ENCODE peak calls at places on chromosomes 3 and 15, in eight cellular contexts. Q is H54; Z is heart right ventricle; F is COLO829; B is A549; J is RPMI8226; M is anterior cingulate cortex; Y is CD8-positive, alpha-beta T cell. A is an unnamed sample.
A peak's percentile ranks its signal among the peaks of the same experiment; 100 is the strongest.

GRCh38 chr3:57983734-57984518 is 24.3 kb upstream of the FLNB start:
- DNase-seq in Q (peak; percentile 47), Z (peak; percentile 76), F (peak; percentile 58), B (no peak), J (peak; percentile 97), M (peak; percentile 5), Y (no peak), A (no peak)

GRCh38 chr3:9914011-9914410 is 2.9 kb upstream of the IL17RC start:
- DNase-seq in Q (no peak), Z (no peak), F (no peak), B (no peak), J (no peak), M (no peak), Y (no peak), A (no peak)

GRCh38 chr3:65490132-65490531 is 548.6 kb downstream of the MAGI1 start:
- DNase-seq in Q (no peak), Z (no peak), F (no peak), B (no peak), J (no peak), M (no peak), Y (no peak), A (no peak)

GRCh38 chr15:60396560-60396963 is 1.2 kb downstream of the ANXA2 start:
- DNase-seq in Q (no peak), Z (no peak), F (no peak), B (no peak), J (no peak), M (no peak), Y (no peak), A (no peak)

GRCh38 chr15:40830884-40831283 is 2.4 kb upstream of the PPP1R14D start:
- DNase-seq in Q (no peak), Z (no peak), F (no peak), B (no peak), J (no peak), M (no peak), Y (no peak), A (no peak)

GRCh38 chr3:32912046-32912445 is 39.4 kb upstream of the CCR4 start:
- DNase-seq in Q (no peak), Z (no peak), F (no peak), B (no peak), J (no peak), M (no peak), Y (no peak), A (no peak)

GRCh38 chr15:62880278-62880677 is 162.3 kb upstream of the TPM1 start:
- DNase-seq in Q (no peak), Z (no peak), F (no peak), B (no peak), J (peak; percentile 84), M (no peak), Y (no peak), A (no peak)

GRCh38 chr3:69095636-69096035 is 10.9 kb downstream of the ARL6IP5 start:
- DNase-seq in Q (no peak), Z (no peak), F (no peak), B (no peak), J (peak; percentile 57), M (no peak), Y (no peak), A (no peak)

GRCh38 chr15:81950841-81951414 is 94.9 kb downstream of the MEX3B start:
- DNase-seq in Q (no peak), Z (no peak), F (no peak), B (no peak), J (no peak), M (no peak), Y (no peak), A (no peak)

GRCh38 chr15:39623550-39623931 is 42.7 kb downstream of the THBS1 start:
- DNase-seq in Q (no peak), Z (no peak), F (no peak), B (no peak), J (no peak), M (no peak), Y (no peak), A (no peak)

GRCh38 chr3:168162172-168162571 is 66.4 kb upstream of the GOLIM4 start:
- DNase-seq in Q (no peak), Z (no peak), F (peak; percentile 8), B (no peak), J (no peak), M (no peak), Y (no peak), A (no peak)

GRCh38 chr3:8741581-8742355 is 8.2 kb downstream of the CAV3 start:
- DNase-seq in Q (peak; percentile 80), Z (peak; percentile 58), F (peak; percentile 12), B (peak; percentile 86), J (no peak), M (no peak), Y (no peak), A (no peak)

GRCh38 chr15:47587938-47588817 is 129.1 kb upstream of the SEMA6D start:
- DNase-seq in Q (no peak), Z (peak; percentile 45), F (peak; percentile 68), B (no peak), J (no peak), M (no peak), Y (no peak), A (no peak)

GRCh38 chr3:72593881-72594397 is 254.3 kb downstream of the SHQ1 start:
- DNase-seq in Q (no peak), Z (no peak), F (no peak), B (no peak), J (no peak), M (no peak), Y (no peak), A (no peak)

GRCh38 chr3:159536876-159537275 is 451.8 kb upstream of the IL12A start:
- DNase-seq in Q (no peak), Z (no peak), F (no peak), B (no peak), J (no peak), M (no peak), Y (no peak), A (no peak)

GRCh38 chr3:142029052-142029642 is 120.2 kb downstream of the TFDP2 start:
- DNase-seq in Q (no peak), Z (no peak), F (no peak), B (no peak), J (no peak), M (no peak), Y (no peak), A (no peak)

GRCh38 chr15:57921371-57921770 is 144.1 kb downstream of the ALDH1A2 start:
- DNase-seq in Q (no peak), Z (no peak), F (no peak), B (no peak), J (no peak), M (no peak), Y (no peak), A (no peak)

GRCh38 chr3:119427669-119428068 is 35.7 kb downstream of the TMEM39A start:
- DNase-seq in Q (no peak), Z (no peak), F (no peak), B (no peak), J (no peak), M (no peak), Y (no peak), A (no peak)

GRCh38 chr15:31523027-31523654 is 196.5 kb downstream of the KLF13 start:
- DNase-seq in Q (no peak), Z (no peak), F (no peak), B (no peak), J (no peak), M (no peak), Y (no peak), A (no peak)

GRCh38 chr3:43632269-43632733 is 10.5 kb upstream of the ANO10 start:
- DNase-seq in Q (peak; percentile 63), Z (no peak), F (no peak), B (no peak), J (no peak), M (no peak), Y (no peak), A (no peak)

GRCh38 chr15:67085818-67086649 is 20.6 kb downstream of the SMAD3 start:
- DNase-seq in Q (no peak), Z (no peak), F (no peak), B (no peak), J (peak; percentile 81), M (no peak), Y (no peak), A (no peak)

GRCh38 chr15:91294795-91295194 is 194.7 kb downstream of the SV2B start:
- DNase-seq in Q (no peak), Z (no peak), F (no peak), B (no peak), J (no peak), M (no peak), Y (no peak), A (no peak)

GRCh38 chr3:59978979-59979378 is 929.2 kb upstream of the CFAP20DC start:
- DNase-seq in Q (no peak), Z (no peak), F (no peak), B (no peak), J (no peak), M (no peak), Y (no peak), A (no peak)

GRCh38 chr3:51024765-51025681 is 350.3 kb downstream of the DOCK3 start:
- DNase-seq in Q (no peak), Z (no peak), F (no peak), B (no peak), J (peak; percentile 28), M (no peak), Y (peak; percentile 59), A (no peak)

GRCh38 chr3:136787226-136787793 is 31.6 kb upstream of the SLC35G2 start:
- DNase-seq in Q (no peak), Z (peak; percentile 13), F (no peak), B (no peak), J (peak; percentile 93), M (no peak), Y (no peak), A (no peak)

GRCh38 chr15:22780267-22780666 is 6.2 kb upstream of the NIPA1 start:
- DNase-seq in Q (no peak), Z (no peak), F (no peak), B (no peak), J (no peak), M (no peak), Y (no peak), A (no peak)

GRCh38 chr15:85408270-85408746 is 27.9 kb downstream of the AKAP13 start:
- DNase-seq in Q (no peak), Z (no peak), F (no peak), B (no peak), J (no peak), M (no peak), Y (no peak), A (no peak)

GRCh38 chr3:56702487-56703315 is 19.6 kb upstream of the TASOR start:
- DNase-seq in Q (peak; percentile 21), Z (peak; percentile 57), F (peak; percentile 81), B (peak; percentile 24), J (peak; percentile 74), M (peak; percentile 18), Y (no peak), A (no peak)

GRCh38 chr3:46504780-46505179 is 7.0 kb downstream of the RTP3 start:
- DNase-seq in Q (no peak), Z (no peak), F (no peak), B (no peak), J (peak; percentile 73), M (no peak), Y (no peak), A (no peak)

GRCh38 chr3:20041197-20041780 is 1.0 kb downstream of the KAT2B start:
- DNase-seq in Q (peak; percentile 63), Z (peak; percentile 94), F (no peak), B (peak; percentile 39), J (peak; percentile 93), M (peak; percentile 95), Y (peak; percentile 42), A (no peak)

GRCh38 chr3:52231502-52232278 is 6.2 kb upstream of the TLR9 start:
- DNase-seq in Q (no peak), Z (peak; percentile 63), F (no peak), B (peak; percentile 40), J (peak; percentile 84), M (no peak), Y (peak; percentile 79), A (no peak)

GRCh38 chr3:112793311-112794081 is 53.2 kb downstream of the CD200R1L start:
- DNase-seq in Q (no peak), Z (no peak), F (no peak), B (no peak), J (peak; percentile 52), M (no peak), Y (no peak), A (no peak)

A was measured in chondrocyte.